ENCODE peak calls at places on chromosome 2, in five cellular contexts. One of them, this sample, is unnamed.

GRCh38 chr2:186697536-186697935 is 3.7 kb downstream of the FAM171B start:
- DNase-seq in tibial nerve: no peak
- DNase-seq in OCI-LY7: no peak
- DNase-seq in activated CD8-positive, alpha-beta T cell treated with anti-CD3 and anti-CD28 coated beads for 36 hours: no peak
- DNase-seq in GM13976: no peak
- DNase-seq in this sample: no peak

GRCh38 chr2:106584304-106584954 is 97.3 kb downstream of the CD8B2 start:
- DNase-seq in GM13976: no peak
- DNase-seq in tibial nerve: no peak
- DNase-seq in activated CD8-positive, alpha-beta T cell treated with anti-CD3 and anti-CD28 coated beads for 36 hours: no peak
- DNase-seq in OCI-LY7: no peak
- DNase-seq in this sample: no peak

GRCh38 chr2:19675856-19676460 is 225.8 kb downstream of the TTC32 start:
- DNase-seq in OCI-LY7: no peak
- DNase-seq in GM13976: no peak
- DNase-seq in tibial nerve: no peak
- DNase-seq in activated CD8-positive, alpha-beta T cell treated with anti-CD3 and anti-CD28 coated beads for 36 hours: no peak
- DNase-seq in this sample: peak

GRCh38 chr2:38765149-38765548 is 12.9 kb upstream of the GEMIN6 start:
- DNase-seq in GM13976: no peak
- DNase-seq in tibial nerve: no peak
- DNase-seq in OCI-LY7: no peak
- DNase-seq in activated CD8-positive, alpha-beta T cell treated with anti-CD3 and anti-CD28 coated beads for 36 hours: no peak
- DNase-seq in this sample: peak

GRCh38 chr2:112910865-112911264 is at the start of gene IL37:
- DNase-seq in activated CD8-positive, alpha-beta T cell treated with anti-CD3 and anti-CD28 coated beads for 36 hours: no peak
- DNase-seq in GM13976: no peak
- DNase-seq in tibial nerve: no peak
- DNase-seq in OCI-LY7: no peak
- DNase-seq in this sample: no peak

GRCh38 chr2:183487316-183487715 is 363.1 kb downstream of the NUP35 start:
- DNase-seq in OCI-LY7: no peak
- DNase-seq in tibial nerve: no peak
- DNase-seq in GM13976: no peak
- DNase-seq in activated CD8-positive, alpha-beta T cell treated with anti-CD3 and anti-CD28 coated beads for 36 hours: no peak
- DNase-seq in this sample: no peak

GRCh38 chr2:42770288-42771131 is 6.6 kb upstream of the OXER1 start:
- DNase-seq in tibial nerve: no peak
- DNase-seq in GM13976: peak
- DNase-seq in activated CD8-positive, alpha-beta T cell treated with anti-CD3 and anti-CD28 coated beads for 36 hours: no peak
- DNase-seq in OCI-LY7: peak
- DNase-seq in this sample: peak

GRCh38 chr2:25420820-25421237 is 79.1 kb upstream of the DNMT3A start:
- DNase-seq in tibial nerve: no peak
- DNase-seq in OCI-LY7: peak
- DNase-seq in activated CD8-positive, alpha-beta T cell treated with anti-CD3 and anti-CD28 coated beads for 36 hours: no peak
- DNase-seq in GM13976: peak
- DNase-seq in this sample: no peak

GRCh38 chr2:160630801-160631590 is 137.4 kb upstream of the RBMS1 start:
- DNase-seq in OCI-LY7: no peak
- DNase-seq in tibial nerve: no peak
- DNase-seq in activated CD8-positive, alpha-beta T cell treated with anti-CD3 and anti-CD28 coated beads for 36 hours: no peak
- DNase-seq in GM13976: no peak
- DNase-seq in this sample: peak

GRCh38 chr2:15826273-15826717 is 114.1 kb upstream of the MYCN start:
- DNase-seq in OCI-LY7: no peak
- DNase-seq in GM13976: no peak
- DNase-seq in tibial nerve: no peak
- DNase-seq in activated CD8-positive, alpha-beta T cell treated with anti-CD3 and anti-CD28 coated beads for 36 hours: no peak
- DNase-seq in this sample: no peak

GRCh38 chr2:112165296-112165695 is 27.1 kb downstream of the FBLN7 start:
- DNase-seq in activated CD8-positive, alpha-beta T cell treated with anti-CD3 and anti-CD28 coated beads for 36 hours: no peak
- DNase-seq in tibial nerve: no peak
- DNase-seq in GM13976: no peak
- DNase-seq in OCI-LY7: no peak
- DNase-seq in this sample: no peak

GRCh38 chr2:102187191-102188150 is 648 bp downstream of the IL1RL2 start:
- DNase-seq in activated CD8-positive, alpha-beta T cell treated with anti-CD3 and anti-CD28 coated beads for 36 hours: peak
- DNase-seq in OCI-LY7: no peak
- DNase-seq in GM13976: peak
- DNase-seq in tibial nerve: peak
- DNase-seq in this sample: peak

GRCh38 chr2:212595036-212595654 is 56.5 kb upstream of the ERBB4 start:
- DNase-seq in activated CD8-positive, alpha-beta T cell treated with anti-CD3 and anti-CD28 coated beads for 36 hours: no peak
- DNase-seq in GM13976: no peak
- DNase-seq in OCI-LY7: peak
- DNase-seq in tibial nerve: no peak
- DNase-seq in this sample: peak

GRCh38 chr2:88880441-88880953 is 189.0 kb downstream of the RPIA start:
- DNase-seq in activated CD8-positive, alpha-beta T cell treated with anti-CD3 and anti-CD28 coated beads for 36 hours: peak
- DNase-seq in GM13976: no peak
- DNase-seq in tibial nerve: no peak
- DNase-seq in OCI-LY7: peak
- DNase-seq in this sample: peak

GRCh38 chr2:100957971-100958653 is 44.0 kb upstream of the RPL31 start:
- DNase-seq in OCI-LY7: no peak
- DNase-seq in activated CD8-positive, alpha-beta T cell treated with anti-CD3 and anti-CD28 coated beads for 36 hours: no peak
- DNase-seq in tibial nerve: no peak
- DNase-seq in GM13976: no peak
- DNase-seq in this sample: peak

GRCh38 chr2:217723078-217723477 is 279.7 kb downstream of the TNS1 start:
- DNase-seq in GM13976: no peak
- DNase-seq in activated CD8-positive, alpha-beta T cell treated with anti-CD3 and anti-CD28 coated beads for 36 hours: no peak
- DNase-seq in tibial nerve: no peak
- DNase-seq in OCI-LY7: no peak
- DNase-seq in this sample: peak

GRCh38 chr2:104860141-104860790 is 6.4 kb downstream of the POU3F3 start:
- DNase-seq in OCI-LY7: no peak
- DNase-seq in tibial nerve: no peak
- DNase-seq in activated CD8-positive, alpha-beta T cell treated with anti-CD3 and anti-CD28 coated beads for 36 hours: no peak
- DNase-seq in GM13976: no peak
- DNase-seq in this sample: no peak

GRCh38 chr2:54964271-54964670 is 86.0 kb downstream of the RTN4 start:
- DNase-seq in activated CD8-positive, alpha-beta T cell treated with anti-CD3 and anti-CD28 coated beads for 36 hours: no peak
- DNase-seq in tibial nerve: no peak
- DNase-seq in GM13976: no peak
- DNase-seq in OCI-LY7: no peak
- DNase-seq in this sample: no peak

GRCh38 chr2:31213883-31214637 is 3.3 kb downstream of the CAPN14 start:
- DNase-seq in activated CD8-positive, alpha-beta T cell treated with anti-CD3 and anti-CD28 coated beads for 36 hours: no peak
- DNase-seq in GM13976: no peak
- DNase-seq in tibial nerve: no peak
- DNase-seq in OCI-LY7: peak
- DNase-seq in this sample: no peak

GRCh38 chr2:27049422-27050280 is 1.8 kb upstream of the AGBL5 start:
- DNase-seq in OCI-LY7: peak
- DNase-seq in activated CD8-positive, alpha-beta T cell treated with anti-CD3 and anti-CD28 coated beads for 36 hours: peak
- DNase-seq in GM13976: peak
- DNase-seq in tibial nerve: peak
- DNase-seq in this sample: no peak

GRCh38 chr2:9237831-9238230 is 31.2 kb downstream of the ASAP2 start:
- DNase-seq in OCI-LY7: no peak
- DNase-seq in activated CD8-positive, alpha-beta T cell treated with anti-CD3 and anti-CD28 coated beads for 36 hours: no peak
- DNase-seq in GM13976: no peak
- DNase-seq in tibial nerve: no peak
- DNase-seq in this sample: no peak

GRCh38 chr2:48900321-48901014 is 144.9 kb upstream of the LHCGR start:
- DNase-seq in OCI-LY7: no peak
- DNase-seq in tibial nerve: no peak
- DNase-seq in GM13976: no peak
- DNase-seq in activated CD8-positive, alpha-beta T cell treated with anti-CD3 and anti-CD28 coated beads for 36 hours: no peak
- DNase-seq in this sample: no peak

GRCh38 chr2:66538291-66538690 is 103.4 kb downstream of the MEIS1 start:
- DNase-seq in tibial nerve: no peak
- DNase-seq in OCI-LY7: no peak
- DNase-seq in GM13976: no peak
- DNase-seq in activated CD8-positive, alpha-beta T cell treated with anti-CD3 and anti-CD28 coated beads for 36 hours: no peak
- DNase-seq in this sample: no peak

GRCh38 chr2:120289221-120289906 is 36.7 kb downstream of the RALB start:
- DNase-seq in GM13976: no peak
- DNase-seq in activated CD8-positive, alpha-beta T cell treated with anti-CD3 and anti-CD28 coated beads for 36 hours: no peak
- DNase-seq in tibial nerve: no peak
- DNase-seq in OCI-LY7: no peak
- DNase-seq in this sample: no peak

GRCh38 chr2:32043561-32043960 is 4.0 kb upstream of the DPY30 start:
- DNase-seq in OCI-LY7: no peak
- DNase-seq in GM13976: no peak
- DNase-seq in activated CD8-positive, alpha-beta T cell treated with anti-CD3 and anti-CD28 coated beads for 36 hours: no peak
- DNase-seq in tibial nerve: no peak
- DNase-seq in this sample: no peak

GRCh38 chr2:152157253-152157652 is 18.3 kb downstream of the STAM2 start:
- DNase-seq in OCI-LY7: no peak
- DNase-seq in GM13976: no peak
- DNase-seq in tibial nerve: no peak
- DNase-seq in activated CD8-positive, alpha-beta T cell treated with anti-CD3 and anti-CD28 coated beads for 36 hours: no peak
- DNase-seq in this sample: no peak

GRCh38 chr2:218230882-218231281 is 13.9 kb downstream of the ARPC2 start:
- DNase-seq in activated CD8-positive, alpha-beta T cell treated with anti-CD3 and anti-CD28 coated beads for 36 hours: peak
- DNase-seq in OCI-LY7: no peak
- DNase-seq in tibial nerve: no peak
- DNase-seq in GM13976: peak
- DNase-seq in this sample: no peak

GRCh38 chr2:200099271-200099670 is 143.9 kb downstream of the MAIP1 start:
- DNase-seq in activated CD8-positive, alpha-beta T cell treated with anti-CD3 and anti-CD28 coated beads for 36 hours: no peak
- DNase-seq in tibial nerve: no peak
- DNase-seq in OCI-LY7: no peak
- DNase-seq in GM13976: no peak
- DNase-seq in this sample: no peak

GRCh38 chr2:98569197-98569793 is 39.0 kb downstream of the COA5 start:
- DNase-seq in GM13976: peak
- DNase-seq in activated CD8-positive, alpha-beta T cell treated with anti-CD3 and anti-CD28 coated beads for 36 hours: peak
- DNase-seq in OCI-LY7: peak
- DNase-seq in tibial nerve: no peak
- DNase-seq in this sample: peak

GRCh38 chr2:46163804-46164569 is 133.2 kb upstream of the EPAS1 start:
- DNase-seq in tibial nerve: no peak
- DNase-seq in GM13976: no peak
- DNase-seq in activated CD8-positive, alpha-beta T cell treated with anti-CD3 and anti-CD28 coated beads for 36 hours: no peak
- DNase-seq in OCI-LY7: no peak
- DNase-seq in this sample: no peak

GRCh38 chr2:46163031-46163430 is 134.2 kb upstream of the EPAS1 start:
- DNase-seq in GM13976: no peak
- DNase-seq in activated CD8-positive, alpha-beta T cell treated with anti-CD3 and anti-CD28 coated beads for 36 hours: no peak
- DNase-seq in tibial nerve: no peak
- DNase-seq in OCI-LY7: no peak
- DNase-seq in this sample: no peak

GRCh38 chr2:46162329-46162870 is 134.8 kb upstream of the EPAS1 start:
- DNase-seq in OCI-LY7: no peak
- DNase-seq in tibial nerve: no peak
- DNase-seq in activated CD8-positive, alpha-beta T cell treated with anti-CD3 and anti-CD28 coated beads for 36 hours: no peak
- DNase-seq in GM13976: no peak
- DNase-seq in this sample: peak

GRCh38 chr2:46165916-46166315 is 131.3 kb upstream of the EPAS1 start:
- DNase-seq in OCI-LY7: no peak
- DNase-seq in tibial nerve: no peak
- DNase-seq in activated CD8-positive, alpha-beta T cell treated with anti-CD3 and anti-CD28 coated beads for 36 hours: no peak
- DNase-seq in GM13976: no peak
- DNase-seq in this sample: no peak

GRCh38 chr2:46164581-46165301 is 132.5 kb upstream of the EPAS1 start:
- DNase-seq in OCI-LY7: no peak
- DNase-seq in GM13976: no peak
- DNase-seq in tibial nerve: peak
- DNase-seq in activated CD8-positive, alpha-beta T cell treated with anti-CD3 and anti-CD28 coated beads for 36 hours: no peak
- DNase-seq in this sample: peak
- TF ChIP-seq CTCF in OCI-LY7: no peak
- TF ChIP-seq CTCF in GM13976: no peak
- TF ChIP-seq CTCF in tibial nerve: no peak
- TF ChIP-seq CTCF in activated CD8-positive, alpha-beta T cell treated with anti-CD3 and anti-CD28 coated beads for 36 hours: no peak
- TF ChIP-seq CTCF in this sample: no peak

GRCh38 chr2:181440336-181440735 is 16.9 kb upstream of the ITGA4 start:
- DNase-seq in activated CD8-positive, alpha-beta T cell treated with anti-CD3 and anti-CD28 coated beads for 36 hours: no peak
- DNase-seq in tibial nerve: no peak
- DNase-seq in OCI-LY7: no peak
- DNase-seq in GM13976: no peak
- DNase-seq in this sample: no peak

GRCh38 chr2:181440919-181441318 is 16.3 kb upstream of the ITGA4 start:
- DNase-seq in OCI-LY7: no peak
- DNase-seq in activated CD8-positive, alpha-beta T cell treated with anti-CD3 and anti-CD28 coated beads for 36 hours: no peak
- DNase-seq in GM13976: no peak
- DNase-seq in tibial nerve: no peak
- DNase-seq in this sample: no peak

GRCh38 chr2:181438298-181438697 is 18.9 kb upstream of the ITGA4 start:
- DNase-seq in GM13976: no peak
- DNase-seq in activated CD8-positive, alpha-beta T cell treated with anti-CD3 and anti-CD28 coated beads for 36 hours: peak
- DNase-seq in OCI-LY7: peak
- DNase-seq in tibial nerve: no peak
- DNase-seq in this sample: no peak
- TF ChIP-seq CTCF in GM13976: no peak
- TF ChIP-seq CTCF in activated CD8-positive, alpha-beta T cell treated with anti-CD3 and anti-CD28 coated beads for 36 hours: no peak
- TF ChIP-seq CTCF in OCI-LY7: peak
- TF ChIP-seq CTCF in tibial nerve: peak
- TF ChIP-seq CTCF in this sample: peak

GRCh38 chr2:162245737-162246136 is 2.5 kb upstream of the FAP start:
- DNase-seq in tibial nerve: no peak
- DNase-seq in GM13976: no peak
- DNase-seq in activated CD8-positive, alpha-beta T cell treated with anti-CD3 and anti-CD28 coated beads for 36 hours: no peak
- DNase-seq in OCI-LY7: no peak
- DNase-seq in this sample: peak
- TF ChIP-seq CTCF in tibial nerve: no peak
- TF ChIP-seq CTCF in GM13976: no peak
- TF ChIP-seq CTCF in activated CD8-positive, alpha-beta T cell treated with anti-CD3 and anti-CD28 coated beads for 36 hours: no peak
- TF ChIP-seq CTCF in OCI-LY7: no peak
- TF ChIP-seq CTCF in this sample: no peak

GRCh38 chr2:223697921-223698645 is 95.9 kb upstream of the SCG2 start:
- DNase-seq in GM13976: no peak
- DNase-seq in activated CD8-positive, alpha-beta T cell treated with anti-CD3 and anti-CD28 coated beads for 36 hours: no peak
- DNase-seq in tibial nerve: no peak
- DNase-seq in OCI-LY7: no peak
- DNase-seq in this sample: no peak
- TF ChIP-seq CTCF in GM13976: no peak
- TF ChIP-seq CTCF in activated CD8-positive, alpha-beta T cell treated with anti-CD3 and anti-CD28 coated beads for 36 hours: no peak
- TF ChIP-seq CTCF in tibial nerve: no peak
- TF ChIP-seq CTCF in OCI-LY7: no peak
- TF ChIP-seq CTCF in this sample: no peak

GRCh38 chr2:74474899-74475298 is 2.4 kb upstream of the MRPL53 start:
- DNase-seq in activated CD8-positive, alpha-beta T cell treated with anti-CD3 and anti-CD28 coated beads for 36 hours: no peak
- DNase-seq in GM13976: peak
- DNase-seq in tibial nerve: no peak
- DNase-seq in OCI-LY7: no peak
- DNase-seq in this sample: no peak
- TF ChIP-seq CTCF in activated CD8-positive, alpha-beta T cell treated with anti-CD3 and anti-CD28 coated beads for 36 hours: peak
- TF ChIP-seq CTCF in GM13976: peak
- TF ChIP-seq CTCF in tibial nerve: no peak
- TF ChIP-seq CTCF in OCI-LY7: peak
- TF ChIP-seq CTCF in this sample: peak

This sample was measured in fibroblast of villous mesenchyme.